ENCODE peak calls at places on chromosomes 2 and 18, in four cellular contexts. One of them, this sample, is unnamed.

GRCh38 chr18:44896817-44897216 is 216.1 kb downstream of the SETBP1 start:
- DNase-seq in globus pallidus: no peak
- DNase-seq in endodermal cell: no peak
- DNase-seq in activated CD8-positive, alpha-beta memory T cell treated with anti-CD3 and anti-CD28 coated beads, Interleukin-2, amount 10 ng/mL, durations not matched to agents 7 days and 5 days: no peak
- DNase-seq in this sample: no peak

GRCh38 chr2:65647249-65647842 is 214.9 kb upstream of the SPRED2 start:
- DNase-seq in globus pallidus: no peak
- DNase-seq in endodermal cell: no peak
- DNase-seq in activated CD8-positive, alpha-beta memory T cell treated with anti-CD3 and anti-CD28 coated beads, Interleukin-2, amount 10 ng/mL, durations not matched to agents 7 days and 5 days: no peak
- DNase-seq in this sample: no peak

GRCh38 chr2:67638146-67638545 is 241.0 kb downstream of the ETAA1 start:
- DNase-seq in globus pallidus: no peak
- DNase-seq in endodermal cell: no peak
- DNase-seq in activated CD8-positive, alpha-beta memory T cell treated with anti-CD3 and anti-CD28 coated beads, Interleukin-2, amount 10 ng/mL, durations not matched to agents 7 days and 5 days: no peak
- DNase-seq in this sample: no peak

GRCh38 chr2:38037325-38037724 is 38.6 kb downstream of the CYP1B1 start:
- DNase-seq in globus pallidus: no peak
- DNase-seq in endodermal cell: no peak
- DNase-seq in activated CD8-positive, alpha-beta memory T cell treated with anti-CD3 and anti-CD28 coated beads, Interleukin-2, amount 10 ng/mL, durations not matched to agents 7 days and 5 days: no peak
- DNase-seq in this sample: no peak

GRCh38 chr2:241035818-241036396 is 37.5 kb downstream of the SNED1 start:
- DNase-seq in globus pallidus: no peak
- DNase-seq in endodermal cell: no peak
- DNase-seq in activated CD8-positive, alpha-beta memory T cell treated with anti-CD3 and anti-CD28 coated beads, Interleukin-2, amount 10 ng/mL, durations not matched to agents 7 days and 5 days: no peak
- DNase-seq in this sample: no peak

GRCh38 chr2:241885701-241886643 is 16.4 kb downstream of the RTP5 start:
- DNase-seq in globus pallidus: no peak
- DNase-seq in endodermal cell: no peak
- DNase-seq in activated CD8-positive, alpha-beta memory T cell treated with anti-CD3 and anti-CD28 coated beads, Interleukin-2, amount 10 ng/mL, durations not matched to agents 7 days and 5 days: no peak
- DNase-seq in this sample: no peak

GRCh38 chr18:79494936-79495335 is 99.2 kb downstream of the NFATC1 start:
- DNase-seq in globus pallidus: no peak
- DNase-seq in endodermal cell: no peak
- DNase-seq in activated CD8-positive, alpha-beta memory T cell treated with anti-CD3 and anti-CD28 coated beads, Interleukin-2, amount 10 ng/mL, durations not matched to agents 7 days and 5 days: no peak
- DNase-seq in this sample: no peak

GRCh38 chr2:240896394-240896793 is 438 bp upstream of the MAB21L4 start:
- DNase-seq in globus pallidus: no peak
- DNase-seq in endodermal cell: no peak
- DNase-seq in activated CD8-positive, alpha-beta memory T cell treated with anti-CD3 and anti-CD28 coated beads, Interleukin-2, amount 10 ng/mL, durations not matched to agents 7 days and 5 days: no peak
- DNase-seq in this sample: no peak

GRCh38 chr2:190695739-190696138 is 46.9 kb downstream of the NAB1 start:
- DNase-seq in globus pallidus: no peak
- DNase-seq in endodermal cell: no peak
- DNase-seq in activated CD8-positive, alpha-beta memory T cell treated with anti-CD3 and anti-CD28 coated beads, Interleukin-2, amount 10 ng/mL, durations not matched to agents 7 days and 5 days: peak
- DNase-seq in this sample: no peak

GRCh38 chr18:54957295-54957694 is 2.0 kb downstream of the CCDC68 start:
- DNase-seq in globus pallidus: no peak
- DNase-seq in endodermal cell: no peak
- DNase-seq in activated CD8-positive, alpha-beta memory T cell treated with anti-CD3 and anti-CD28 coated beads, Interleukin-2, amount 10 ng/mL, durations not matched to agents 7 days and 5 days: no peak
- DNase-seq in this sample: no peak

GRCh38 chr2:175449616-175450015 is 268.1 kb upstream of the ATP5MC3 start:
- DNase-seq in globus pallidus: no peak
- DNase-seq in endodermal cell: no peak
- DNase-seq in activated CD8-positive, alpha-beta memory T cell treated with anti-CD3 and anti-CD28 coated beads, Interleukin-2, amount 10 ng/mL, durations not matched to agents 7 days and 5 days: no peak
- DNase-seq in this sample: no peak

GRCh38 chr2:42025151-42025582 is 22.7 kb upstream of the PKDCC start:
- DNase-seq in globus pallidus: no peak
- DNase-seq in endodermal cell: peak
- DNase-seq in activated CD8-positive, alpha-beta memory T cell treated with anti-CD3 and anti-CD28 coated beads, Interleukin-2, amount 10 ng/mL, durations not matched to agents 7 days and 5 days: no peak
- DNase-seq in this sample: no peak

GRCh38 chr2:76464310-76464709 is 753.6 kb upstream of the GCFC2 start:
- DNase-seq in globus pallidus: peak
- DNase-seq in endodermal cell: no peak
- DNase-seq in activated CD8-positive, alpha-beta memory T cell treated with anti-CD3 and anti-CD28 coated beads, Interleukin-2, amount 10 ng/mL, durations not matched to agents 7 days and 5 days: no peak
- DNase-seq in this sample: no peak

GRCh38 chr2:97905294-97905693 is 90.5 kb downstream of the TMEM131 start:
- DNase-seq in globus pallidus: no peak
- DNase-seq in endodermal cell: no peak
- DNase-seq in activated CD8-positive, alpha-beta memory T cell treated with anti-CD3 and anti-CD28 coated beads, Interleukin-2, amount 10 ng/mL, durations not matched to agents 7 days and 5 days: no peak
- DNase-seq in this sample: no peak

GRCh38 chr2:54402350-54402749 is 53.8 kb upstream of the SPTBN1 start:
- DNase-seq in globus pallidus: no peak
- DNase-seq in endodermal cell: peak
- DNase-seq in activated CD8-positive, alpha-beta memory T cell treated with anti-CD3 and anti-CD28 coated beads, Interleukin-2, amount 10 ng/mL, durations not matched to agents 7 days and 5 days: no peak
- DNase-seq in this sample: no peak

GRCh38 chr2:226862623-226863022 is 26.8 kb downstream of the RHBDD1 start:
- DNase-seq in globus pallidus: no peak
- DNase-seq in endodermal cell: no peak
- DNase-seq in activated CD8-positive, alpha-beta memory T cell treated with anti-CD3 and anti-CD28 coated beads, Interleukin-2, amount 10 ng/mL, durations not matched to agents 7 days and 5 days: no peak
- DNase-seq in this sample: no peak

GRCh38 chr18:23170137-23170536 is 34.9 kb downstream of the CABLES1 start:
- DNase-seq in globus pallidus: no peak
- DNase-seq in endodermal cell: no peak
- DNase-seq in activated CD8-positive, alpha-beta memory T cell treated with anti-CD3 and anti-CD28 coated beads, Interleukin-2, amount 10 ng/mL, durations not matched to agents 7 days and 5 days: no peak
- DNase-seq in this sample: no peak

GRCh38 chr2:17101596-17101995 is 416.6 kb downstream of the RAD51AP2 start:
- DNase-seq in globus pallidus: no peak
- DNase-seq in endodermal cell: no peak
- DNase-seq in activated CD8-positive, alpha-beta memory T cell treated with anti-CD3 and anti-CD28 coated beads, Interleukin-2, amount 10 ng/mL, durations not matched to agents 7 days and 5 days: no peak
- DNase-seq in this sample: no peak

GRCh38 chr18:43279015-43279758 is 1.9 kb upstream of the SYT4 start:
- DNase-seq in globus pallidus: peak
- DNase-seq in endodermal cell: peak
- DNase-seq in activated CD8-positive, alpha-beta memory T cell treated with anti-CD3 and anti-CD28 coated beads, Interleukin-2, amount 10 ng/mL, durations not matched to agents 7 days and 5 days: no peak
- DNase-seq in this sample: peak

GRCh38 chr2:223100061-223100511 is 48.1 kb downstream of the KCNE4 start:
- DNase-seq in globus pallidus: no peak
- DNase-seq in endodermal cell: no peak
- DNase-seq in activated CD8-positive, alpha-beta memory T cell treated with anti-CD3 and anti-CD28 coated beads, Interleukin-2, amount 10 ng/mL, durations not matched to agents 7 days and 5 days: no peak
- DNase-seq in this sample: no peak

GRCh38 chr18:37783771-37784170 is 218.2 kb upstream of the CELF4 start:
- DNase-seq in globus pallidus: no peak
- DNase-seq in endodermal cell: no peak
- DNase-seq in activated CD8-positive, alpha-beta memory T cell treated with anti-CD3 and anti-CD28 coated beads, Interleukin-2, amount 10 ng/mL, durations not matched to agents 7 days and 5 days: no peak
- DNase-seq in this sample: no peak

GRCh38 chr2:25380586-25381360 is 39.0 kb upstream of the DNMT3A start:
- DNase-seq in globus pallidus: no peak
- DNase-seq in endodermal cell: no peak
- DNase-seq in activated CD8-positive, alpha-beta memory T cell treated with anti-CD3 and anti-CD28 coated beads, Interleukin-2, amount 10 ng/mL, durations not matched to agents 7 days and 5 days: peak
- DNase-seq in this sample: no peak

GRCh38 chr2:43426305-43427031 is 169.4 kb downstream of the THADA start:
- DNase-seq in globus pallidus: peak
- DNase-seq in endodermal cell: no peak
- DNase-seq in activated CD8-positive, alpha-beta memory T cell treated with anti-CD3 and anti-CD28 coated beads, Interleukin-2, amount 10 ng/mL, durations not matched to agents 7 days and 5 days: peak
- DNase-seq in this sample: peak

GRCh38 chr2:155913356-155913755 is 419.2 kb downstream of the NR4A2 start:
- DNase-seq in globus pallidus: no peak
- DNase-seq in endodermal cell: no peak
- DNase-seq in activated CD8-positive, alpha-beta memory T cell treated with anti-CD3 and anti-CD28 coated beads, Interleukin-2, amount 10 ng/mL, durations not matched to agents 7 days and 5 days: no peak
- DNase-seq in this sample: no peak

GRCh38 chr2:55364189-55365055 is 55.2 kb downstream of the CCDC88A start:
- DNase-seq in globus pallidus: peak
- DNase-seq in endodermal cell: no peak
- DNase-seq in activated CD8-positive, alpha-beta memory T cell treated with anti-CD3 and anti-CD28 coated beads, Interleukin-2, amount 10 ng/mL, durations not matched to agents 7 days and 5 days: no peak
- DNase-seq in this sample: peak

GRCh38 chr2:240983996-240984498 is 14.4 kb upstream of the SNED1 start:
- DNase-seq in globus pallidus: no peak
- DNase-seq in endodermal cell: no peak
- DNase-seq in activated CD8-positive, alpha-beta memory T cell treated with anti-CD3 and anti-CD28 coated beads, Interleukin-2, amount 10 ng/mL, durations not matched to agents 7 days and 5 days: no peak
- DNase-seq in this sample: no peak

GRCh38 chr2:11312770-11313471 is 31.5 kb downstream of the ROCK2 start:
- DNase-seq in globus pallidus: no peak
- DNase-seq in endodermal cell: no peak
- DNase-seq in activated CD8-positive, alpha-beta memory T cell treated with anti-CD3 and anti-CD28 coated beads, Interleukin-2, amount 10 ng/mL, durations not matched to agents 7 days and 5 days: no peak
- DNase-seq in this sample: no peak

GRCh38 chr2:200306969-200307811 is 697 bp downstream of the SPATS2L start:
- DNase-seq in globus pallidus: peak
- DNase-seq in endodermal cell: peak
- DNase-seq in activated CD8-positive, alpha-beta memory T cell treated with anti-CD3 and anti-CD28 coated beads, Interleukin-2, amount 10 ng/mL, durations not matched to agents 7 days and 5 days: peak
- DNase-seq in this sample: peak

GRCh38 chr2:53724511-53724910 is 43.1 kb upstream of the CHAC2 start:
- DNase-seq in globus pallidus: no peak
- DNase-seq in endodermal cell: no peak
- DNase-seq in activated CD8-positive, alpha-beta memory T cell treated with anti-CD3 and anti-CD28 coated beads, Interleukin-2, amount 10 ng/mL, durations not matched to agents 7 days and 5 days: no peak
- DNase-seq in this sample: no peak

GRCh38 chr2:88199912-88200682 is 30.0 kb downstream of the THNSL2 start:
- DNase-seq in globus pallidus: no peak
- DNase-seq in endodermal cell: peak
- DNase-seq in activated CD8-positive, alpha-beta memory T cell treated with anti-CD3 and anti-CD28 coated beads, Interleukin-2, amount 10 ng/mL, durations not matched to agents 7 days and 5 days: no peak
- DNase-seq in this sample: no peak

GRCh38 chr2:219512524-219513216 is 1.6 kb upstream of the ASIC4 start:
- DNase-seq in globus pallidus: no peak
- DNase-seq in endodermal cell: peak
- DNase-seq in activated CD8-positive, alpha-beta memory T cell treated with anti-CD3 and anti-CD28 coated beads, Interleukin-2, amount 10 ng/mL, durations not matched to agents 7 days and 5 days: no peak
- DNase-seq in this sample: no peak

GRCh38 chr2:1822341-1822740 is 78.0 kb upstream of the PXDN start:
- DNase-seq in globus pallidus: no peak
- DNase-seq in endodermal cell: no peak
- DNase-seq in activated CD8-positive, alpha-beta memory T cell treated with anti-CD3 and anti-CD28 coated beads, Interleukin-2, amount 10 ng/mL, durations not matched to agents 7 days and 5 days: no peak
- DNase-seq in this sample: no peak

GRCh38 chr2:163554864-163555263 is 180.9 kb downstream of the FIGN start:
- DNase-seq in globus pallidus: no peak
- DNase-seq in endodermal cell: no peak
- DNase-seq in activated CD8-positive, alpha-beta memory T cell treated with anti-CD3 and anti-CD28 coated beads, Interleukin-2, amount 10 ng/mL, durations not matched to agents 7 days and 5 days: no peak
- DNase-seq in this sample: no peak

GRCh38 chr18:48776161-48776555 is 174.6 kb downstream of the SMAD7 start:
- DNase-seq in globus pallidus: no peak
- DNase-seq in endodermal cell: no peak
- DNase-seq in activated CD8-positive, alpha-beta memory T cell treated with anti-CD3 and anti-CD28 coated beads, Interleukin-2, amount 10 ng/mL, durations not matched to agents 7 days and 5 days: no peak
- DNase-seq in this sample: no peak

GRCh38 chr2:147389218-147389617 is 455.6 kb upstream of the ACVR2A start:
- DNase-seq in globus pallidus: no peak
- DNase-seq in endodermal cell: no peak
- DNase-seq in activated CD8-positive, alpha-beta memory T cell treated with anti-CD3 and anti-CD28 coated beads, Interleukin-2, amount 10 ng/mL, durations not matched to agents 7 days and 5 days: no peak
- DNase-seq in this sample: no peak

GRCh38 chr18:77151791-77152517 is 19.4 kb upstream of the MBP start:
- DNase-seq in globus pallidus: no peak
- DNase-seq in endodermal cell: no peak
- DNase-seq in activated CD8-positive, alpha-beta memory T cell treated with anti-CD3 and anti-CD28 coated beads, Interleukin-2, amount 10 ng/mL, durations not matched to agents 7 days and 5 days: no peak
- DNase-seq in this sample: no peak

This sample was measured in PC-9.